ENCODE peak calls at places on chromosomes 7 and 10, in four cellular contexts. One of them, this sample, is unnamed.
A peak's percentile ranks its signal among the peaks of the same experiment; 100 is the strongest.

GRCh38 chr10:35921866-35922265 is 279.8 kb upstream of the FZD8 start:
- DNase-seq in spleen: no peak
- DNase-seq in uterus: no peak
- DNase-seq in hepatocyte: no peak
- DNase-seq in this sample: no peak

GRCh38 chr10:126017961-126018560 is 121.7 kb downstream of the FANK1 start:
- DNase-seq in hepatocyte: peak; percentile 15
- DNase-seq in spleen: no peak
- DNase-seq in uterus: no peak
- DNase-seq in this sample: no peak

GRCh38 chr7:27640914-27641570 is 21.6 kb downstream of the HIBADH start:
- DNase-seq in spleen: no peak
- DNase-seq in hepatocyte: no peak
- DNase-seq in uterus: no peak
- DNase-seq in this sample: peak; percentile 46

GRCh38 chr7:20541615-20542349 is 73.7 kb upstream of the ABCB5 start:
- DNase-seq in hepatocyte: no peak
- DNase-seq in spleen: no peak
- DNase-seq in uterus: no peak
- DNase-seq in this sample: no peak

GRCh38 chr10:59027975-59028640 is 148.3 kb upstream of the PHYHIPL start:
- DNase-seq in hepatocyte: no peak
- DNase-seq in spleen: no peak
- DNase-seq in uterus: no peak
- DNase-seq in this sample: no peak

GRCh38 chr7:27863866-27864265 is 123.9 kb downstream of the TAX1BP1 start:
- DNase-seq in hepatocyte: no peak
- DNase-seq in uterus: no peak
- DNase-seq in spleen: no peak
- DNase-seq in this sample: peak; percentile 42

GRCh38 chr7:23418046-23418445 is 52.2 kb downstream of the IGF2BP3 start:
- DNase-seq in uterus: no peak
- DNase-seq in spleen: no peak
- DNase-seq in hepatocyte: no peak
- DNase-seq in this sample: no peak

GRCh38 chr10:72164617-72165016 is 51.2 kb upstream of the ANAPC16 start:
- DNase-seq in spleen: no peak
- DNase-seq in hepatocyte: no peak
- DNase-seq in uterus: no peak
- DNase-seq in this sample: no peak

GRCh38 chr10:63702107-63702506 is 180.9 kb downstream of the REEP3 start:
- DNase-seq in hepatocyte: no peak
- DNase-seq in spleen: no peak
- DNase-seq in uterus: no peak
- DNase-seq in this sample: no peak

GRCh38 chr7:47577351-47577919 is 4.5 kb downstream of the TNS3 start:
- DNase-seq in uterus: no peak
- DNase-seq in spleen: peak; percentile 84
- DNase-seq in hepatocyte: no peak
- DNase-seq in this sample: no peak
- H3K4me3 ChIP-seq in uterus: peak overlapping the region; percentile 4
- H3K4me3 ChIP-seq in spleen: peak overlapping the region; percentile 33
- H3K4me3 ChIP-seq in hepatocyte: no peak overlapping the region
- H3K4me3 ChIP-seq in this sample: no peak overlapping the region

GRCh38 chr7:95682913-95683312 is 86.6 kb upstream of the PDK4 start:
- DNase-seq in spleen: no peak
- DNase-seq in uterus: no peak
- DNase-seq in hepatocyte: no peak
- DNase-seq in this sample: no peak

GRCh38 chr7:95684505-95684904 is 87.8 kb upstream of the DYNC1I1 start:
- DNase-seq in uterus: no peak
- DNase-seq in hepatocyte: no peak
- DNase-seq in spleen: no peak
- DNase-seq in this sample: no peak

GRCh38 chr7:95686109-95686508 is 86.2 kb upstream of the DYNC1I1 start:
- DNase-seq in spleen: no peak
- DNase-seq in uterus: peak; percentile 55
- DNase-seq in hepatocyte: peak; percentile 79
- DNase-seq in this sample: peak; percentile 18

GRCh38 chr7:95687759-95688343 is 84.5 kb upstream of the DYNC1I1 start:
- DNase-seq in uterus: no peak
- DNase-seq in spleen: no peak
- DNase-seq in hepatocyte: peak; percentile 52
- DNase-seq in this sample: no peak

GRCh38 chr7:95684037-95684436 is 87.7 kb upstream of the PDK4 start:
- DNase-seq in spleen: no peak
- DNase-seq in hepatocyte: peak; percentile 61
- DNase-seq in uterus: no peak
- DNase-seq in this sample: no peak
- TF ChIP-seq CTCF in spleen: no peak
- TF ChIP-seq CTCF in hepatocyte: peak; percentile 76
- TF ChIP-seq CTCF in uterus: peak; percentile 58
- TF ChIP-seq CTCF in this sample: peak; percentile 56

DNA sequence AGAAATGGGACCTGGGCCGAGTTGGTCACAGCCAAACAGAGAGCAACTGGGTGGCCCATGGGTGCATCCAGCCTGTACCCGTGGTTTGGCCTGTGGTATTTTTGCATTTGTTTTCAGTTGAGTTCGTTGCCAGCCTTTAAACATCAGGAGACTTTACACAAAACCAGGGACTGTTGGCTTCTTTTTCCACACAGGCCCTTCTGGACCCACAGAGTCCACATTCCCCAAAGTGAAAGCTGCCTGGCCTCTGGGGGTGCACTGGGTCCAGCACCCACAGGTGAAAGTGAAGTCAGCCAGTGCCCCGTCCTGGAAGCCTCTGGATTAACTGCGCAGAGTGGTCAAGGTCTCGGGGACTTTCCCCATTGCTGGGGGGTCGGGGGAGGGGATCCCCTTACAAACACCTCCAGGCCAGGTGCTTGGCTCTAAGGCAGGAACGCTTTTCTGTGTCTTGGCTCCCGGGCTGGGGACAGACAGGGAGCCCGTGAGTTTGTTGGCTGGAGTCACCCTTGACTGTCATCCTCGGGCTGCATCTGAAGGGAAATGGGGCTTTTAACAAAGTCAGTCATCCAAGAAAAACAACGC is 54.3 kb upstream of the TNS3 start:
- DNase-seq in uterus: no peak
- DNase-seq in spleen: no peak
- DNase-seq in hepatocyte: no peak
- DNase-seq in this sample: no peak
- H3K4me3 ChIP-seq in uterus: no peak overlapping the region
- H3K4me3 ChIP-seq in spleen: no peak overlapping the region
- H3K4me3 ChIP-seq in hepatocyte: no peak overlapping the region
- H3K4me3 ChIP-seq in this sample: no peak overlapping the region

GRCh38 chr10:8052970-8053445 is 1.5 kb upstream of the GATA3 start:
- DNase-seq in spleen: no peak
- DNase-seq in uterus: no peak
- DNase-seq in hepatocyte: no peak
- DNase-seq in this sample: no peak
- TF ChIP-seq CTCF in spleen: no peak
- TF ChIP-seq CTCF in uterus: peak; percentile 16
- TF ChIP-seq CTCF in hepatocyte: no peak
- TF ChIP-seq CTCF in this sample: no peak

DNA sequence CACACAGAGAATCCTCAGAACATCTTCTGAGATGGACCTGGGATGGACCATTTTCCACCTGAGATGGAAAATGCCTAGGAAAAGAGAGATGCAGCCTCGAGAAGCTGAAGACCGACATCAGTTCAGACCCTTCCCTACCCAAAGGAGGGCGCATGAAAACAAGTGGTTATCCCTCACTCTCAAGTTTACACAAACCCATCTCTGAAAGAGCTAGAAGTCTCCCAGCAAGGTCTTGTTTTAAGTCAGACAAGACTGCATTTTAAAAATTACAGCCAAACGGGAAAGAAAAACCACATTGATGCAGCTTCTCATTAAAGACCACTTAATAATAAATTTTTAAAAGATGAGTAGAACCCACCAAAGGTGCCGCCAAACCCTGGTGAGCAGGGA is 1.3 kb downstream of the RAPGEF5 start:
- DNase-seq in uterus: no peak
- DNase-seq in spleen: no peak
- DNase-seq in hepatocyte: no peak
- DNase-seq in this sample: no peak
- H3K4me3 ChIP-seq in uterus: no peak overlapping the region
- H3K4me3 ChIP-seq in spleen: peak overlapping the region; percentile 82
- H3K4me3 ChIP-seq in hepatocyte: peak overlapping the region; percentile 49
- H3K4me3 ChIP-seq in this sample: no peak overlapping the region

GRCh38 chr7:24824400-24824799 is 67.1 kb upstream of the GSDME start:
- DNase-seq in hepatocyte: no peak
- DNase-seq in uterus: no peak
- DNase-seq in spleen: no peak
- DNase-seq in this sample: no peak

GRCh38 chr7:24825315-24825917 is 68.2 kb upstream of the GSDME start:
- DNase-seq in spleen: no peak
- DNase-seq in hepatocyte: peak; percentile 20
- DNase-seq in uterus: no peak
- DNase-seq in this sample: no peak

GRCh38 chr7:24825931-24826661 is 68.8 kb upstream of the GSDME start:
- DNase-seq in uterus: no peak
- DNase-seq in spleen: no peak
- DNase-seq in hepatocyte: peak; percentile 84
- DNase-seq in this sample: peak; percentile 58

GRCh38 chr7:24826662-24827020 is 69.4 kb upstream of the GSDME start:
- DNase-seq in spleen: no peak
- DNase-seq in hepatocyte: no peak
- DNase-seq in uterus: no peak
- DNase-seq in this sample: no peak

GRCh38 chr7:24824896-24825295 is 67.6 kb upstream of the GSDME start:
- DNase-seq in hepatocyte: no peak
- DNase-seq in spleen: no peak
- DNase-seq in uterus: no peak
- DNase-seq in this sample: no peak
- TF ChIP-seq CTCF in hepatocyte: no peak
- TF ChIP-seq CTCF in spleen: no peak
- TF ChIP-seq CTCF in uterus: no peak
- TF ChIP-seq CTCF in this sample: no peak

GRCh38 chr7:155809332-155809946 is 2.8 kb downstream of the SHH start:
- DNase-seq in hepatocyte: no peak
- DNase-seq in spleen: peak; percentile 58
- DNase-seq in uterus: no peak
- DNase-seq in this sample: no peak

GRCh38 chr7:155809947-155810606 is 2.2 kb downstream of the SHH start:
- DNase-seq in spleen: peak; percentile 58
- DNase-seq in hepatocyte: no peak
- DNase-seq in uterus: no peak
- DNase-seq in this sample: no peak

GRCh38 chr7:155807013-155807804 is 5.1 kb downstream of the SHH start:
- DNase-seq in uterus: no peak
- DNase-seq in spleen: peak; percentile 55
- DNase-seq in hepatocyte: peak; percentile 65
- DNase-seq in this sample: no peak

GRCh38 chr7:155807805-155808550 is 4.3 kb downstream of the SHH start:
- DNase-seq in spleen: peak; percentile 64
- DNase-seq in hepatocyte: peak; percentile 84
- DNase-seq in uterus: no peak
- DNase-seq in this sample: no peak

DNA sequence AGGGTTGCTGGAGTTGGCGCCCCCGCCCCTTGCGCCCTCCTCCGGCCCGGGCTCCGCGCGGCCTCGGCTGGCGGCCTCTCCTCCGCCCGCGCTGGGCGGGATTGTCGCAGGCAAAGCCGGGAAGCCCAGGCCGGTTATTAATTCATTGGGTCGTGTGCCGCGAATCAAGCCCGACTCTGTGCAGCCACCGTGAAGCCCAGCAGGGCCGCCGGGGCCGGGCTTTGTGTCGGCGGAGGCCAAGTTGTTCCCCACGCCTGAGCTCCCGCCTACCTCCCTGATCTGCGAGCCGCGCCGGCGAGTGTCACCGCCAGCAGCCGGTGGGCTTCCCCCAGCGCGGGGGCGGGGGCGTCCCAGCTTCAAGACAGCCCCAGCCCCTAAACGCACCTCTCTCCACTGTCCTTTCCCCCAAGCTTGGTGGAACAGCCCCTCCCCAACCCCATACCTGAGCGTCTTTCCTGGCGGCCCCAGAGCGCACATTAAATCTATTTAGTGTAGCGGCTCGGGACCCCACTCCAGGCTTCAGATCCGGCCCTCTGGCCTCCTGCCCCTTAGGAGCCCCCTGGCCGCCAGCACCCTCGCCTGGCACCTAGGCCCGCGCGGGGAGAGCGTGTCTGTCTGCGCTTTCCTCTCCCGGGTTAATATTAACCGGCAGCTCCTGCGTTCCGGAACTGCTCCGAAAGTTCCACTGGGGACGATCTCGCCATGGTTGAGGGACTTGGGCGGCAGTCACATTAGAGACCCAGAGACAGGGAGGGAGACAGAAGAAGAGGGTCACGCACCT is 3.5 kb downstream of the SHH start:
- DNase-seq in spleen: peak; percentile 52
- DNase-seq in uterus: no peak
- DNase-seq in hepatocyte: peak; percentile 73
- DNase-seq in this sample: no peak
- H3K4me3 ChIP-seq in spleen: peak overlapping the region; percentile 52
- H3K4me3 ChIP-seq in uterus: no peak overlapping the region
- H3K4me3 ChIP-seq in hepatocyte: peak overlapping the region; percentile 72
- H3K4me3 ChIP-seq in this sample: no peak overlapping the region

DNA sequence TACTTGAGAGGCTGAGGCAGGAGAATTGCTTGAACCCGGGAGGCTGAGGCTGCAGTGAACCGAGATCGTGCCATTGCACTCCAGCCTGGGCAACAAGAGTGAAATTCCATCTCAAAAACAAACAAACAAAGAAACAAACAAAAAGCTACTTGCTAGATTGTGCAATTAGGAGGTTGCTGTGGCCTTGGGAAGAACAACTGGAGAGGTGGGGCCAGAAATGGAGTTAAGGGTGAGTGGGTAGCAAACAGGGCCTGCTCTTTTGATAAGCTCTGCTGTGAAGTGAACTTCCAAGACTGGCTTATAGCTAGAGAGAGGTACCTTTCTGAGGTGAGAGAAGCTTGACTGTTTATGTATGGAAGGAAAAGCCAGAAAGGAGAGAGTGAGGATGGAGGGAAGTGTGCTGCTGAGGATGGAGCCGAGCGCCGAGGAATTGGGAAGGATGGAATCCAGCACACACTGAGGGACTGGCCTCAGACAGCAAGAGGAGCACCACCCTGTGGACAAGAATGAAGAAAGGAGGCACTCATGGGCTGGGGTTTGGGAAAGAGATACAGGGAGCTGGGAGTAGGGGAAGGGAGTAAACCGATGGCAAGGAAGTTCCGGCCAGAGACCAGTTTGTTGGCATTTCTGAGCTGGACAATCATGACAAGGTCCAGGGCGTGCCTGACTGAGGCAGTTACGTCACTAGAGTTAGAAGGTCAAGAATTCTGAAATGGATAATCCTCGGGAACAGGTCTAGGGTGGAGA is 7.0 kb upstream of the RPEL1 start:
- DNase-seq in hepatocyte: peak; percentile 74
- DNase-seq in uterus: no peak
- DNase-seq in spleen: no peak
- DNase-seq in this sample: peak; percentile 63
- TF ChIP-seq CTCF in hepatocyte: peak; percentile 31
- TF ChIP-seq CTCF in uterus: no peak
- TF ChIP-seq CTCF in spleen: no peak
- TF ChIP-seq CTCF in this sample: peak; percentile 51

This sample was measured in retinal pigment epithelial cell.